ENCODE peak calls at places on chromosomes 12 and 14, in eight cellular contexts. L is skeletal muscle cell, D is cardiac muscle cell, F is tibial artery, X is A549, R is neuronal stem cell, P is AG10803, V is epithelial cell of proximal tubule. K is an unnamed sample.

GRCh38 chr12:132866251-132866828 is 21.1 kb downstream of the CHFR start:
- DNase-seq in L (peak; percentile 58), D (no peak), F (no peak), X (no peak), R (no peak), P (peak; percentile 60), V (peak; percentile 39), K (peak; percentile 18)

GRCh38 chr12:3559601-3560294 is 68.7 kb downstream of the PRMT8 start:
- DNase-seq in L (no peak), D (no peak), F (peak; percentile 38), X (no peak), R (no peak), P (no peak), V (no peak), K (no peak)

GRCh38 chr12:80504389-80505153 is 60.5 kb downstream of the PTPRQ start:
- DNase-seq in L (peak; percentile 45), D (no peak), F (no peak), X (no peak), R (no peak), P (peak; percentile 25), V (no peak), K (no peak)

GRCh38 chr12:132637811-132638210 is 19.2 kb downstream of the P2RX2 start:
- DNase-seq in L (no peak), D (no peak), F (no peak), X (no peak), R (no peak), P (no peak), V (no peak), K (no peak)

GRCh38 chr14:41609704-41610183 is 3.1 kb downstream of the LRFN5 start:
- DNase-seq in L (peak; percentile 76), D (peak; percentile 85), F (no peak), X (no peak), R (peak; percentile 62), P (peak; percentile 8), V (no peak), K (peak; percentile 86)

GRCh38 chr12:104602426-104602825 is 145.7 kb downstream of the CHST11 start:
- DNase-seq in L (no peak), D (no peak), F (no peak), X (no peak), R (no peak), P (no peak), V (no peak), K (peak; percentile 30)

GRCh38 chr12:113086249-113087164 is 30.0 kb downstream of the DTX1 start:
- DNase-seq in L (no peak), D (no peak), F (no peak), X (no peak), R (no peak), P (no peak), V (no peak), K (peak; percentile 43)

GRCh38 chr14:90511252-90511651 is 114.4 kb downstream of the CALM1 start:
- DNase-seq in L (no peak), D (no peak), F (no peak), X (no peak), R (no peak), P (no peak), V (no peak), K (no peak)

GRCh38 chr12:104951759-104952509 is 6.2 kb downstream of the SLC41A2 start:
- DNase-seq in L (no peak), D (no peak), F (no peak), X (no peak), R (no peak), P (no peak), V (no peak), K (no peak)

GRCh38 chr12:93101367-93101766 is 172.3 kb upstream of the EEA1 start:
- DNase-seq in L (no peak), D (no peak), F (no peak), X (no peak), R (no peak), P (no peak), V (no peak), K (no peak)

GRCh38 chr12:93102289-93102688 is 173.2 kb upstream of the EEA1 start:
- DNase-seq in L (no peak), D (no peak), F (no peak), X (no peak), R (no peak), P (no peak), V (no peak), K (no peak)

GRCh38 chr12:93102744-93103143 is 173.6 kb upstream of the EEA1 start:
- DNase-seq in L (no peak), D (no peak), F (no peak), X (no peak), R (no peak), P (no peak), V (no peak), K (no peak)

GRCh38 chr12:93104535-93104934 is 175.4 kb upstream of the EEA1 start:
- DNase-seq in L (no peak), D (no peak), F (no peak), X (no peak), R (no peak), P (no peak), V (no peak), K (no peak)

GRCh38 chr12:93103154-93103553 is 174.1 kb upstream of the EEA1 start:
- DNase-seq in L (no peak), D (no peak), F (no peak), X (no peak), R (no peak), P (no peak), V (no peak), K (no peak)
- H3K4me3 ChIP-seq in L (no peak overlapping the region), D (no peak overlapping the region), F (no peak overlapping the region), X (no peak overlapping the region), R (no peak overlapping the region), P (no peak overlapping the region), V (no peak overlapping the region), K (no peak overlapping the region)

GRCh38 chr12:94618995-94619695 is 31.2 kb downstream of the TMCC3 start:
- DNase-seq in L (peak; percentile 91), D (no peak), F (no peak), X (no peak), R (no peak), P (peak; percentile 35), V (no peak), K (no peak)

GRCh38 chr12:94617101-94617500 is 33.3 kb downstream of the TMCC3 start:
- DNase-seq in L (no peak), D (no peak), F (no peak), X (no peak), R (no peak), P (no peak), V (no peak), K (no peak)

GRCh38 chr12:94615284-94616216 is 34.8 kb downstream of the TMCC3 start:
- DNase-seq in L (peak; percentile 68), D (peak; percentile 23), F (no peak), X (peak; percentile 53), R (no peak), P (no peak), V (no peak), K (peak; percentile 31)

GRCh38 chr12:94614288-94614721 is 36.1 kb downstream of the TMCC3 start:
- DNase-seq in L (peak; percentile 62), D (peak; percentile 32), F (no peak), X (no peak), R (peak; percentile 76), P (no peak), V (no peak), K (no peak)

DNA sequence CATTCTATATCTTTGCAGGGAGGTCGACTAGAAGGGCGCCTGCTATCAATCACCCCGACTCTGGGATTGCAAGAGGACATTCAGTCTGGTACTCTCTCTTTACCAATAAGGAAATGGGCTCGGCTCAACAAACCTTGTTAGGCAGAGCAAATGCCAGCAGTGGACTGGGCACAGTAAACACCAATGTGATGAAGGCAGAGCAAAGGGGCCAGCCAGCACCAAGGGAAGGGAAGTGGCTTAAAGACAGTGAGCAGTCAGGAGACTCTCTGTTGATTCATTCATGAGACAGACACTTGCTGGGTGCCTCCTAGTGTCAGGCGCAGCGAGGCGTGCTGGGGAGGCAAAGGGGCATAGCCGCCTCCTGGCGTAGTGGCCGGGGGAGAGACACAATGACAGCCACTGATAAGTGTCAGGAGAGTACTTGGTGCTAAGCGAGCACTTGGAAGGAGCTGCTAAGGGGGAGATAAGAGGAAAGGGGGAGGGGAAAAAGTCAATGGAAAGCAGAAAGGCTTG is 34.1 kb downstream of the TMCC3 start:
- DNase-seq in L (no peak), D (peak; percentile 51), F (no peak), X (peak; percentile 65), R (no peak), P (no peak), V (no peak), K (peak; percentile 49)
- H3K4me3 ChIP-seq in L (no peak overlapping the region), D (no peak overlapping the region), F (no peak overlapping the region), X (peak overlapping the region; percentile 25), R (no peak overlapping the region), P (no peak overlapping the region), V (peak overlapping the region; percentile 50), K (no peak overlapping the region)

DNA sequence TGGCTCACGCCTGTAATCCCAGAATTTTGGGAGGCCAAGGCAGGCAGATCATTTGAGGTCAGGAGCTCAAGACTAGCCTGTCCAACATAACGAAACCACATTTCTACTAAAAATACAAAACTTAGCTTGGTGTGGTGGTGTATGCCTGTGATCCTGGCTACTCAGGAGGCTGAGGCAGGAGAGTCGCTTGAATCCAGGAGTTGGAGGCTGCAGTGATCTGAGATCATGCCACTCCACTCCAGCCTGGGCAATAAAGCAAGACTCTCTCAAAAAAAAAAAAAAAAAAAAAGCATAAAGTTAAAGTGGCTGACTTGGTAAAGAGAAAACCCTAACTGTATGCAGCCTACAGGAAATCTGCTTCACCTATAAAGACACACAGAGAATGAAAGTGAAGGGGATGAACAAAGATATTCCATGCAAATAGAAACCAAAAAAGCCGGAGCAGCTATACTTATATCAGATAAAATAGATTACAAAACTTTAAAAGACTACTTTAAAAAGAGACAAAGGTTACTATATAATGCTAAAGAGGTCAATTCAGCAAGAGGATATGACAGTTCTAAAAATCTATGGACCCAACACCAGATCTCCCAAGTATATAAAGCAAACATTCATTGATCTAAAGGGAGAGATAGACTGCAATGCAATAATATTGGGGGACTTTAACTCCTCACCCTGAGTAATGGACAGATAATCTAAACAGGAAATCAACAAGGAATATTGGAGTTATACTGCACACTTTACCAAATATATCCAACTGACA is 4.1 kb downstream of the CLEC2B start:
- DNase-seq in L (no peak), D (no peak), F (no peak), X (no peak), R (no peak), P (no peak), V (no peak), K (no peak)
- H3K4me3 ChIP-seq in L (no peak overlapping the region), D (no peak overlapping the region), F (no peak overlapping the region), X (no peak overlapping the region), R (no peak overlapping the region), P (peak overlapping the region; percentile 10), V (no peak overlapping the region), K (no peak overlapping the region)

DNA sequence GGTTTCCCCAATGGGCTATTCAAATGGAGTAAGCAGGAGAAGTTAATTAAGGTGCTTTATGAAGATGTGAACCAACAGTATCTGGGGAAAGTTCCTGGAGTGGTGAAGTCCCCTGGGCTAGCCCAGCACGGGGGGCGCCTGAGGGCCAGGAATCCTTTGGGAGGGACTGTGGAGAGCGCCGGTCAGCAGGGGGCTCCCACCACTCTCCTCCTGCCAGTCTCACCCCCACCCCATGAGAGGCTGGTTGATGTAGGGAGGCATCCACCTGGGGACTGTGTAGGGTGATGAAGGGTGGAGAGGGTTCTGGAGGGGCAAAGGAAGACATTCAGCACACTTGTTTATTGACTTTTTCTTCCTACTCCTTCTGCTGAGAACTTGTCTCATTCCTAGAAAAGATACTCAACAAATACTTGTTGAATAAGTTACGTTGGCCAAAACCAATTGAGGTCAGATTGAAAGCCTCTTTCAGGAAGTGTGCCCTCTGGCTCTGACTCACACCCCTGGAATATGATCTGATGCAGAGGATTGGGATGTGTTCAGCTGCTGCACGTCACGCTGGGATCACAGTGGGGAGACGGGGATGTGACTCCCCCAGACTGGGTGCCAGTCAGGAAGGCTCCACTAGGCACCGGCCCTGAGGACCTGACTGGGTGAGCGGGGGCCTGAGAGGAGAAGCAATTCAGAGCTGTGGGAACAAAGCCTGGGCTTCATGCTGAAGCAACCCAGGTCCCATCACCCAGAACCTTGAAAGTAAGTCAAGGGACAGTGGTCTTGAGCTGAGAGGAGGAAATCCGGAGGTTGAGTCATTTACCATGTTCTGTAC is 4.2 kb downstream of the CEBPE start:
- DNase-seq in L (peak; percentile 95), D (no peak), F (peak; percentile 64), X (peak; percentile 79), R (no peak), P (peak; percentile 97), V (peak; percentile 74), K (no peak)
- H3K4me3 ChIP-seq in L (no peak overlapping the region), D (no peak overlapping the region), F (no peak overlapping the region), X (no peak overlapping the region), R (no peak overlapping the region), P (no peak overlapping the region), V (no peak overlapping the region), K (no peak overlapping the region)

K was measured in testis.